ENCODE peak calls at places on chromosomes 16 and 17, in five cellular contexts. T is CD8-positive, alpha-beta T cell; B is activated naive CD8-positive, alpha-beta T cell treated with anti-CD3 and anti-CD28 coated beads, Interleukin-2, amount 50 U/mL, for 24 hours; Y is activated CD8-positive, alpha-beta memory T cell treated with anti-CD3 and anti-CD28 coated beads, Interleukin-2, amount 10 ng/mL, durations not matched to agents 7 days and 5 days; M is naive thymus-derived CD8-positive, alpha-beta T cell. O is an unnamed sample.

GRCh38 chr17:2364132-2365116 is 27.1 kb downstream of the SGSM2 start:
- ATAC-seq in T (no peak), B (no peak), Y (no peak), M (no peak), O (peak)

GRCh38 chr17:17560167-17560566 is 31.3 kb downstream of the PEMT start:
- ATAC-seq in T (no peak), B (no peak), Y (no peak), M (no peak), O (no peak)

GRCh38 chr16:49838639-49839461 is 17.1 kb downstream of the ZNF423 start:
- ATAC-seq in T (no peak), B (no peak), Y (no peak), M (no peak), O (peak)

GRCh38 chr17:80498920-80499410 is 22.6 kb upstream of the NPTX1 start:
- ATAC-seq in T (no peak), B (no peak), Y (no peak), M (no peak), O (no peak)

GRCh38 chr16:15726715-15727114 is 76.7 kb downstream of the NDE1 start:
- ATAC-seq in T (no peak), B (no peak), Y (no peak), M (no peak), O (no peak)

GRCh38 chr17:46011711-46012505 is 12.9 kb downstream of the STH start:
- ATAC-seq in T (no peak), B (no peak), Y (no peak), M (no peak), O (no peak)

GRCh38 chr17:10396529-10397163 is 23.8 kb upstream of the MYH13 start:
- ATAC-seq in T (no peak), B (no peak), Y (no peak), M (no peak), O (no peak)

GRCh38 chr16:66740533-66740932 is 10.9 kb downstream of the DYNC1LI2 start:
- ATAC-seq in T (no peak), B (no peak), Y (no peak), M (no peak), O (no peak)

GRCh38 chr17:2124391-2124790 is 69.5 kb downstream of the HIC1 start:
- ATAC-seq in T (no peak), B (no peak), Y (no peak), M (no peak), O (no peak)

GRCh38 chr17:66644311-66644710 is 190.6 kb upstream of the CACNG5 start:
- ATAC-seq in T (no peak), B (no peak), Y (no peak), M (no peak), O (no peak)

GRCh38 chr17:17141279-17141678 is 64.9 kb downstream of the PLD6 start:
- ATAC-seq in T (no peak), B (no peak), Y (no peak), M (no peak), O (no peak)

GRCh38 chr17:27216836-27217235 is 77.1 kb upstream of the WSB1 start:
- ATAC-seq in T (no peak), B (no peak), Y (no peak), M (no peak), O (no peak)

GRCh38 chr16:67459858-67460144 is 21.2 kb downstream of the ATP6V0D1 start:
- ATAC-seq in T (no peak), B (no peak), Y (no peak), M (no peak), O (peak)

GRCh38 chr16:66274335-66275110 is 92.0 kb upstream of the CDH5 start:
- ATAC-seq in T (no peak), B (no peak), Y (peak), M (no peak), O (no peak)

GRCh38 chr17:48180842-48181241 is 73.3 kb downstream of the SNX11 start:
- ATAC-seq in T (no peak), B (no peak), Y (no peak), M (no peak), O (no peak)

GRCh38 chr16:61042736-61043135 is 993.5 kb downstream of the CDH8 start:
- ATAC-seq in T (no peak), B (no peak), Y (no peak), M (no peak), O (no peak)

GRCh38 chr16:30670072-30670824 is 12.0 kb downstream of the FBRS start:
- ATAC-seq in T (no peak), B (no peak), Y (no peak), M (no peak), O (no peak)

GRCh38 chr16:81353895-81354294 is 39.1 kb downstream of the GAN start:
- ATAC-seq in T (no peak), B (peak), Y (no peak), M (no peak), O (no peak)

GRCh38 chr17:82434216-82434565 is 15.8 kb upstream of the OGFOD3 start:
- ATAC-seq in T (peak), B (peak), Y (peak), M (peak), O (no peak)

GRCh38 chr17:28655160-28655559 is 6.5 kb downstream of the SDF2 start:
- ATAC-seq in T (no peak), B (no peak), Y (peak), M (no peak), O (no peak)

GRCh38 chr17:1890758-1891450 is 61.1 kb downstream of the RPA1 start:
- ATAC-seq in T (peak), B (peak), Y (peak), M (peak), O (no peak)

GRCh38 chr16:75617121-75617520 is 6.0 kb downstream of the ADAT1 start:
- ATAC-seq in T (no peak), B (no peak), Y (no peak), M (no peak), O (no peak)

GRCh38 chr16:10669791-10670190 is 24.9 kb downstream of the TEKT5 start:
- ATAC-seq in T (no peak), B (no peak), Y (no peak), M (no peak), O (no peak)

GRCh38 chr17:82188001-82188961 is 24.4 kb downstream of the CCDC57 start:
- ATAC-seq in T (no peak), B (no peak), Y (no peak), M (no peak), O (no peak)

GRCh38 chr17:16937431-16937830 is 34.5 kb downstream of the TNFRSF13B start:
- ATAC-seq in T (no peak), B (no peak), Y (no peak), M (no peak), O (no peak)

GRCh38 chr17:1082579-1082978 is 85.7 kb downstream of the TIMM22 start:
- ATAC-seq in T (no peak), B (no peak), Y (no peak), M (no peak), O (no peak)

O was measured in gastroesophageal sphincter.